ENCODE peak calls at places on chromosomes 7 and 10, in nine cellular contexts. K is OCI-LY7; P is activated gamma-delta T cell treated with Interleukin-2 at 50 U/mL for 16 hours; U is NAMALWA; Y is GM12865; D is activated CD8-positive, alpha-beta memory T cell treated with anti-CD3 and anti-CD28 coated beads for 48 hours; H is HL-60; W is stimulated activated CD8-positive, alpha-beta memory T cell treated with anti-CD3 and anti-CD28 coated beads, Interleukin-15, amount 100 ng/mL, for 4 hours; Z is esophagus squamous epithelium. N is an unnamed sample.

GRCh38 chr10:124736491-124737136 is 7.6 kb downstream of the FAM53B start:
- DNase-seq in D (no peak), Z (no peak), H (no peak), K (no peak), U (no peak), P (no peak), Y (no peak), W (no peak), N (no peak)

GRCh38 chr7:102072636-102073209 is 213.9 kb upstream of the SH2B2 start:
- DNase-seq in Y (no peak), D (no peak), P (no peak), U (no peak), Z (no peak), W (no peak), H (no peak), K (no peak), N (no peak)

GRCh38 chr10:20100157-20100556 is 283.9 kb downstream of the PLXDC2 start:
- DNase-seq in K (no peak), U (no peak), W (no peak), P (no peak), H (no peak), Z (no peak), Y (no peak), D (no peak), N (no peak)

GRCh38 chr10:110207805-110208613 is 604 bp downstream of the MXI1 start:
- DNase-seq in Y (peak; percentile 41), W (no peak), H (no peak), Z (no peak), P (peak; percentile 40), K (peak; percentile 62), D (no peak), U (peak; percentile 78), N (no peak)

GRCh38 chr7:151251926-151252835 is 3.7 kb upstream of the SMARCD3 start:
- DNase-seq in U (no peak), K (no peak), D (no peak), H (no peak), Y (no peak), P (no peak), W (no peak), Z (no peak), N (peak; percentile 35)

GRCh38 chr7:41403291-41403690 is 299.6 kb downstream of the INHBA start:
- DNase-seq in Z (no peak), Y (no peak), W (no peak), P (no peak), D (no peak), K (no peak), U (no peak), H (no peak), N (no peak)

GRCh38 chr7:17043012-17043877 is 161.5 kb upstream of the AGR3 start:
- DNase-seq in W (no peak), H (no peak), K (no peak), U (no peak), Z (no peak), Y (no peak), D (no peak), P (no peak), N (no peak)

GRCh38 chr7:12431886-12432285 is 28.2 kb upstream of the VWDE start:
- DNase-seq in U (no peak), D (no peak), Z (no peak), P (no peak), Y (no peak), W (no peak), K (no peak), H (no peak), N (no peak)

GRCh38 chr7:87225696-87226095 is 6.2 kb upstream of the TMEM243 start:
- DNase-seq in K (no peak), U (no peak), Z (no peak), P (no peak), H (no peak), Y (no peak), D (no peak), W (no peak), N (no peak)

GRCh38 chr10:132878730-132879407 is 63.5 kb downstream of the CFAP46 start:
- DNase-seq in H (no peak), K (no peak), Z (no peak), D (no peak), W (no peak), U (no peak), P (no peak), Y (no peak), N (no peak)

GRCh38 chr7:45033931-45034290 is 33.9 kb downstream of the CCM2 start:
- DNase-seq in D (no peak), K (no peak), W (no peak), Z (no peak), U (no peak), H (no peak), Y (no peak), P (no peak), N (no peak)

GRCh38 chr10:17533731-17534130 is 79.3 kb upstream of the ST8SIA6 start:
- DNase-seq in H (no peak), W (no peak), P (no peak), K (no peak), Z (no peak), D (no peak), U (no peak), Y (no peak), N (no peak)

GRCh38 chr10:119336599-119336998 is 129.2 kb downstream of the GRK5 start:
- DNase-seq in Z (no peak), P (no peak), K (no peak), D (no peak), Y (no peak), W (no peak), H (no peak), U (no peak), N (no peak)

GRCh38 chr7:127816354-127817190 is 164.6 kb downstream of the SND1 start:
- DNase-seq in Z (no peak), K (no peak), U (no peak), Y (no peak), H (no peak), D (no peak), P (no peak), W (no peak), N (no peak)

GRCh38 chr7:150733734-150734095 is 3.5 kb upstream of the GIMAP5 start:
- DNase-seq in H (no peak), D (no peak), Y (no peak), K (no peak), Z (no peak), P (no peak), W (no peak), U (no peak), N (no peak)

GRCh38 chr7:43756368-43757072 is 2.0 kb upstream of the BLVRA start:
- DNase-seq in Z (no peak), K (no peak), Y (peak; percentile 72), H (no peak), W (no peak), P (no peak), U (no peak), D (no peak), N (peak; percentile 23)

GRCh38 chr7:29684787-29685650 is 121.3 kb upstream of the WIPF3 start:
- DNase-seq in H (peak; percentile 22), W (peak; percentile 12), D (peak; percentile 12), P (peak; percentile 36), Y (peak; percentile 62), U (no peak), K (peak; percentile 30), Z (no peak), N (peak; percentile 48)

GRCh38 chr10:36428507-36428906 is 696.9 kb upstream of the ANKRD30A start:
- DNase-seq in U (no peak), H (no peak), Z (no peak), D (no peak), K (no peak), Y (no peak), P (no peak), W (no peak), N (no peak)

GRCh38 chr10:12978885-12979284 is 22.6 kb downstream of the CCDC3 start:
- DNase-seq in K (no peak), U (no peak), P (no peak), Y (no peak), H (no peak), W (no peak), Z (no peak), D (no peak), N (no peak)

GRCh38 chr10:102135956-102136526 is 3.2 kb downstream of the PPRC1 start:
- DNase-seq in P (no peak), H (peak; percentile 7), K (no peak), U (no peak), D (no peak), Z (no peak), W (no peak), Y (no peak), N (no peak)

GRCh38 chr10:6305762-6306321 is 103.1 kb downstream of the PFKFB3 start:
- DNase-seq in U (peak; percentile 15), W (no peak), K (peak; percentile 48), Y (no peak), P (no peak), D (no peak), H (no peak), Z (no peak), N (no peak)

GRCh38 chr7:1197997-1198632 is 34.6 kb upstream of the UNCX start:
- DNase-seq in Z (no peak), W (no peak), U (no peak), K (no peak), D (no peak), P (no peak), H (no peak), Y (no peak), N (no peak)

GRCh38 chr7:135817576-135817975 is 69.0 kb upstream of the FAM180A start:
- DNase-seq in U (no peak), Z (no peak), P (no peak), W (no peak), Y (no peak), D (no peak), K (no peak), H (no peak), N (no peak)

GRCh38 chr10:36441557-36441956 is 683.8 kb upstream of the ANKRD30A start:
- DNase-seq in H (no peak), Z (no peak), P (no peak), W (no peak), D (no peak), K (no peak), Y (no peak), U (no peak), N (no peak)

GRCh38 chr10:86970887-86971145 is 2.5 kb downstream of the ADIRF start:
- DNase-seq in H (no peak), P (no peak), U (no peak), Y (no peak), D (no peak), K (no peak), W (no peak), Z (no peak), N (no peak)

GRCh38 chr7:140702774-140703173 is 6.3 kb downstream of the NDUFB2 start:
- DNase-seq in Z (no peak), D (no peak), Y (no peak), H (no peak), U (no peak), P (no peak), W (no peak), K (no peak), N (no peak)

GRCh38 chr7:157061979-157062378 is 51.5 kb upstream of the MNX1 start:
- DNase-seq in H (no peak), P (no peak), Y (no peak), U (no peak), K (no peak), Z (no peak), D (no peak), W (no peak), N (no peak)

GRCh38 chr7:28155019-28155660 is 25.5 kb downstream of the JAZF1 start:
- DNase-seq in Z (no peak), K (peak; percentile 84), U (peak; percentile 90), P (no peak), H (peak; percentile 68), Y (peak; percentile 65), W (no peak), D (no peak), N (no peak)

GRCh38 chr10:114412907-114413386 is 8.6 kb upstream of the AFAP1L2 start:
- DNase-seq in P (no peak), U (no peak), Z (no peak), D (no peak), H (peak; percentile 18), W (no peak), K (no peak), Y (no peak), N (peak; percentile 7)

N was measured in T1000.